ENCODE peak calls at places on chromosome 10, in ten cellular contexts. Z is CD8-positive, alpha-beta T cell; X is upper lobe of right lung; G is A549; O is substantia nigra; J is fibroblast of lung; K is heart left ventricle; W is astrocyte; T is H9; B is Karpas-422. A is an unnamed sample.

GRCh38 chr10:48579251-48579960 is 25.5 kb downstream of the ARHGAP22 start:
- DNase-seq in Z (no peak), X (no peak), G (no peak), O (no peak), J (peak), K (no peak), W (peak), T (peak), B (no peak), A (peak)

GRCh38 chr10:70296406-70296899 is 12.6 kb upstream of the NPFFR1 start:
- DNase-seq in Z (no peak), X (peak), G (peak), O (no peak), J (peak), K (peak), W (peak), T (peak), B (no peak), A (peak)

GRCh38 chr10:43195557-43195956 is 57.3 kb downstream of the CSGALNACT2 start:
- DNase-seq in Z (no peak), X (no peak), G (no peak), O (no peak), J (no peak), K (no peak), W (no peak), T (no peak), B (no peak), A (no peak)

GRCh38 chr10:18906636-18907035 is 142.0 kb upstream of the MALRD1 start:
- DNase-seq in Z (no peak), X (no peak), G (no peak), O (no peak), J (peak), K (no peak), W (peak), T (no peak), B (no peak), A (no peak)

GRCh38 chr10:94402204-94403033 is at the start of gene TBC1D12:
- DNase-seq in Z (no peak), X (peak), G (peak), O (peak), J (peak), K (peak), W (peak), T (peak), B (no peak), A (peak)

GRCh38 chr10:21498977-21499376 is 26.5 kb downstream of the SKIDA1 start:
- DNase-seq in Z (no peak), X (no peak), G (no peak), O (no peak), J (no peak), K (no peak), W (no peak), T (no peak), B (no peak), A (no peak)

GRCh38 chr10:128125416-128125943 is 743 bp downstream of the MKI67 start:
- DNase-seq in Z (no peak), X (no peak), G (no peak), O (no peak), J (peak), K (no peak), W (no peak), T (no peak), B (peak), A (no peak)

GRCh38 chr10:102266670-102267069 is 21.3 kb downstream of the GBF1 start:
- DNase-seq in Z (no peak), X (no peak), G (no peak), O (no peak), J (no peak), K (no peak), W (no peak), T (no peak), B (no peak), A (no peak)

GRCh38 chr10:93746844-93747284 is 10.9 kb upstream of the LGI1 start:
- DNase-seq in Z (no peak), X (no peak), G (peak), O (no peak), J (peak), K (no peak), W (peak), T (peak), B (peak), A (peak)

GRCh38 chr10:63547628-63548356 is 26.6 kb downstream of the REEP3 start:
- DNase-seq in Z (no peak), X (no peak), G (no peak), O (no peak), J (peak), K (no peak), W (peak), T (no peak), B (no peak), A (no peak)

GRCh38 chr10:86967481-86967941 is 771 bp upstream of the ADIRF start:
- DNase-seq in Z (no peak), X (no peak), G (no peak), O (no peak), J (no peak), K (no peak), W (no peak), T (no peak), B (no peak), A (no peak)

GRCh38 chr10:86970152-86970886 is 2.0 kb downstream of the ADIRF start:
- DNase-seq in Z (no peak), X (peak), G (no peak), O (no peak), J (peak), K (peak), W (no peak), T (peak), B (no peak), A (no peak)

GRCh38 chr10:86969421-86970041 is 1.2 kb downstream of the ADIRF start:
- DNase-seq in Z (no peak), X (no peak), G (no peak), O (no peak), J (no peak), K (peak), W (no peak), T (no peak), B (no peak), A (peak)

GRCh38 chr10:86968271-86968993 is at the start of gene ADIRF:
- DNase-seq in Z (no peak), X (peak), G (no peak), O (no peak), J (no peak), K (peak), W (no peak), T (peak), B (no peak), A (no peak)

DNA sequence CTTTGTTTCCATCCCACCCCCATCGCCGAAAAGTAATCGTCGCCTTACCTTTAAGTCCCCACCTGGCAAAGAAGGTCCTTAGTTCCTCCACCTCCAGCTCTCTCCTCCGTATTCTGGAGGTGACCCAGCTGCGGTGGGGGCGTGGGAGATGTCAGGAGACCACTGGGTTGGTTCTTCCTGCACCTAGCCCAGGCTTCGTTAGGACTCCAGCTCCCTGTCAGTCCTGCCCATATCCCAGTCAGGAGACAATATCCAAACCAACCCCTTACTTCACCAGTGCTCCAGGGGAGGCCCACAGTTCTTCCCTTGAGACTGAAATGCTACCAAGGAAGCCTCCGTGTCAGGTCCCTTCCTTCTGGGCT is 693 bp downstream of the ADIRF start:
- DNase-seq in Z (no peak), X (no peak), G (no peak), O (no peak), J (no peak), K (no peak), W (no peak), T (no peak), B (no peak), A (no peak)
- H3K27ac ChIP-seq in Z (no peak), X (peak), G (no peak), O (peak), J (peak), K (peak), W (no peak), T (no peak), B (no peak), A (peak)

GRCh38 chr10:4807803-4808507 is 18.1 kb upstream of the AKR1E2 start:
- DNase-seq in Z (no peak), X (no peak), G (peak), O (no peak), J (peak), K (no peak), W (peak), T (no peak), B (no peak), A (peak)

GRCh38 chr10:4812041-4812440 is 14.0 kb upstream of the AKR1E2 start:
- DNase-seq in Z (no peak), X (no peak), G (no peak), O (no peak), J (no peak), K (no peak), W (no peak), T (no peak), B (no peak), A (no peak)

GRCh38 chr10:4809156-4809555 is 16.9 kb upstream of the AKR1E2 start:
- DNase-seq in Z (no peak), X (no peak), G (no peak), O (no peak), J (no peak), K (no peak), W (no peak), T (no peak), B (no peak), A (no peak)

GRCh38 chr10:4812952-4813351 is 13.1 kb upstream of the AKR1E2 start:
- DNase-seq in Z (no peak), X (no peak), G (peak), O (no peak), J (peak), K (no peak), W (peak), T (no peak), B (no peak), A (peak)

DNA sequence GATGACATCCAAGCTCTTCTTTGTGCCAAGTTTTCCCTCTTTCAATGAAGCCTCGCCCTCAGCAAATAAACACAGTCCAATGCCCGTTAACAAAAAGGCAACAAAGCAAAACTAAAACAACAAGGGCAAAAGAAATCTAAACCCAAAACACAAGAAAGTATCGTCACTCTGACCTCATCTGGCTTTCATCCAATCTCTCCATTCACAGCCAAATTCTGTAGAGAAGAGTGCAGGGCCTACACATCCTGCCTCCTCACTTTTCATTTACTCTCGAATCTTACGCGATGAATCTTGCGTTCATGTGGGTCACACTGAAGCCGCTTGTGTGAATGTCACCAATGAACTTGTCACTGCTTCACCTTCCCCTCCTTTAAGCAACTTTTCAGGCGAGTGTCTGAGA is 15.9 kb upstream of the AKR1E2 start:
- DNase-seq in Z (no peak), X (no peak), G (no peak), O (no peak), J (peak), K (no peak), W (peak), T (no peak), B (no peak), A (no peak)
- H3K27ac ChIP-seq in Z (no peak), X (no peak), G (peak), O (no peak), J (peak), K (no peak), W (peak), T (no peak), B (no peak), A (no peak)

GRCh38 chr10:4199196-4199595 is 414.2 kb upstream of the KLF6 start:
- DNase-seq in Z (no peak), X (no peak), G (no peak), O (no peak), J (no peak), K (no peak), W (no peak), T (no peak), B (no peak), A (peak)

GRCh38 chr10:4198216-4198615 is 413.2 kb upstream of the KLF6 start:
- DNase-seq in Z (no peak), X (no peak), G (no peak), O (no peak), J (peak), K (no peak), W (no peak), T (no peak), B (no peak), A (no peak)

GRCh38 chr10:4196948-4197390 is 412.0 kb upstream of the KLF6 start:
- DNase-seq in Z (no peak), X (no peak), G (no peak), O (no peak), J (peak), K (no peak), W (peak), T (no peak), B (no peak), A (no peak)

GRCh38 chr10:4195214-4195613 is 410.2 kb upstream of the KLF6 start:
- DNase-seq in Z (no peak), X (no peak), G (peak), O (no peak), J (peak), K (no peak), W (peak), T (no peak), B (no peak), A (peak)

GRCh38 chr10:4197676-4198075 is 412.7 kb upstream of the KLF6 start:
- DNase-seq in Z (no peak), X (no peak), G (no peak), O (no peak), J (no peak), K (no peak), W (no peak), T (no peak), B (no peak), A (no peak)
- H3K27ac ChIP-seq in Z (no peak), X (no peak), G (no peak), O (no peak), J (no peak), K (peak), W (no peak), T (no peak), B (no peak), A (no peak)

DNA sequence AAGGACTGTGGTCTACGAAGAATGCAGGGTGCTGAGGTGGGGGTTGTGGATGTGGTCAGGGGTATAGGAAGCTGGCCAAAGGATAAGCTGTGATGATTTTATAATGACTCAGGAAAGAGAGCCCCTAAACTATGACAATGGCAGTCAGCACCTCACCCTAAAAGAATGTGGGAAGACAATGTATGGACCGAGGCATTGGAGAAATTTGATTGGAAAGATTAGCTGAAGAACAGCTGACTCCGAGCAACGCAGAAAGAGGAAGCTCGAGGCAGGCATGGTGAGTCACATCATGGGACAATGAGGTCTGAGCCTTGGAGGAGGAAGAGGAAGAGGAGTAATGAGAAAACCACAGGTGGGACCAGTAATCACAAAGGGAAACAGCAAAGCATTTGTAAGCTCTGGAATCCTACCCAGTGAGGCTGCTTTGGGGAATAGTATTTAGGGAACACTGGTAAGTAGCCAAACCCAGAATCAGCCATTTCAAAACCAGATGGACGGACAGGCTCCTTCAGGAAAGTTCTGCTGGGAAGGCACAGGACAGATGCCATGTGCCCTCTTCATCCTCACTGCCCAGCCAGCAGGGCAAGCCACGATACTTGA is 295.4 kb downstream of the PRPF18 start:
- DNase-seq in Z (no peak), X (no peak), G (no peak), O (no peak), J (peak), K (peak), W (peak), T (peak), B (no peak), A (peak)
- H3K27ac ChIP-seq in Z (no peak), X (peak), G (no peak), O (no peak), J (peak), K (peak), W (peak), T (peak), B (no peak), A (no peak)

GRCh38 chr10:112738586-112739218 is 211.3 kb upstream of the TCF7L2 start:
- DNase-seq in Z (no peak), X (no peak), G (no peak), O (no peak), J (peak), K (no peak), W (no peak), T (no peak), B (no peak), A (no peak)
- H3K27ac ChIP-seq in Z (no peak), X (no peak), G (no peak), O (no peak), J (no peak), K (no peak), W (no peak), T (no peak), B (no peak), A (no peak)

GRCh38 chr10:114685456-114685855 is 27.4 kb upstream of the ABLIM1 start:
- DNase-seq in Z (no peak), X (no peak), G (no peak), O (no peak), J (no peak), K (peak), W (no peak), T (no peak), B (no peak), A (no peak)
- H3K27ac ChIP-seq in Z (no peak), X (peak), G (peak), O (no peak), J (peak), K (peak), W (peak), T (no peak), B (no peak), A (no peak)

DNA sequence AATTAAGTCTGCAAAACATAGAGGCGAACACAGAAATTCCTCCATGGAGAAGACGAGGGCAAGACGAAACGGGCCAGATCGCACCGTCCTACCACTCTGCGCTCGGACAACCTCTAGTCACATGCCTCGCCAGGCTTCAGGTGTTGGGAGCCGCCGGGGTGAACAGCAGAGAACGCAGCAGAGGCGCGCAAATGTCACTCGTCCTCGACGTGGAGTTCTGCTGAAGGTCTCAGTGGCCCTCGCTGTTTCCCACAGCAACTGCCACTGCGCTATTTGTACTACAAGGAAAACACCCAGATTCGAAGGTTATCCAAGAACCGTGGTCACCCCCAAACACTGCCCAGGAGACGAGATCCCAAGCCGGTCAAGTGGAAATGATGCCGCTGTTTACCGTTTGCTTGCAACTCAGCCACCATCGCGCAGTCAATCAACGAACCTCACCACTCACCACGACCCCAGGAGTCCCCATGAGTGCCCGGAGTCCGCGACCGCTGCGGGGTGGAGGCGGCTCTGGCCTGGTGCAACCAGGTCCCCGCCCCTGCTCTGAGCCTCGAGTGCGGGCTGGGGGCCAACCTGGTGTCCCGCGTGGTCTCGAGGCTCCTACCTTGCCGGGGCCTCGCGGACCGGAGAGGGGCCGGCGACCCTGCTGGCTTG is 9.1 kb downstream of the CTBP2 start:
- DNase-seq in Z (no peak), X (no peak), G (no peak), O (no peak), J (no peak), K (no peak), W (no peak), T (peak), B (no peak), A (no peak)
- H3K27ac ChIP-seq in Z (no peak), X (peak), G (no peak), O (peak), J (no peak), K (no peak), W (no peak), T (no peak), B (no peak), A (no peak)

GRCh38 chr10:99449023-99449422 is 18.6 kb upstream of the GOT1 start:
- DNase-seq in Z (no peak), X (no peak), G (no peak), O (no peak), J (no peak), K (no peak), W (no peak), T (no peak), B (no peak), A (no peak)

GRCh38 chr10:99450156-99450555 is 19.7 kb upstream of the GOT1 start:
- DNase-seq in Z (no peak), X (no peak), G (no peak), O (no peak), J (no peak), K (no peak), W (no peak), T (no peak), B (no peak), A (no peak)

GRCh38 chr10:99450624-99451498 is 20.4 kb upstream of the GOT1 start:
- DNase-seq in Z (no peak), X (no peak), G (no peak), O (no peak), J (no peak), K (no peak), W (no peak), T (no peak), B (no peak), A (no peak)

GRCh38 chr10:99451981-99452380 is 21.6 kb upstream of the GOT1 start:
- DNase-seq in Z (no peak), X (no peak), G (no peak), O (no peak), J (no peak), K (no peak), W (no peak), T (no peak), B (no peak), A (no peak)

DNA sequence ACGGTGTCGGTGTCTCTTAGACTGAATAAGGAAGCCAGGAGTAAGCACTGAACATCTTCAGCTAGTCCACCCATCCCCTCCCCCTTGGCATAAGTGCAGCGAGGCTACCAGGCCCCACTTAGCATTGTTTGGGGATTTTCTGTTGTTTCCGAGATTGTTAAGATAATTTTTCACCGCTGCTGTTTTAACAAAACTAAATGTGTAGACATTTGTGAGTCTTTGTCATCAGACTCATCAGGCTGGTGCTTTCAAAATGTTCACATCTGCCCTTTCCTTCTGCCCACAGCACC is 21.0 kb upstream of the GOT1 start:
- DNase-seq in Z (no peak), X (no peak), G (no peak), O (no peak), J (no peak), K (no peak), W (no peak), T (no peak), B (no peak), A (no peak)
- H3K27ac ChIP-seq in Z (no peak), X (no peak), G (no peak), O (no peak), J (no peak), K (no peak), W (no peak), T (no peak), B (no peak), A (no peak)

GRCh38 chr10:113001599-113002448 is 51.8 kb downstream of the TCF7L2 start:
- DNase-seq in Z (no peak), X (no peak), G (no peak), O (no peak), J (no peak), K (no peak), W (no peak), T (no peak), B (no peak), A (no peak)
- H3K27ac ChIP-seq in Z (no peak), X (no peak), G (no peak), O (peak), J (no peak), K (no peak), W (no peak), T (no peak), B (no peak), A (no peak)

DNA sequence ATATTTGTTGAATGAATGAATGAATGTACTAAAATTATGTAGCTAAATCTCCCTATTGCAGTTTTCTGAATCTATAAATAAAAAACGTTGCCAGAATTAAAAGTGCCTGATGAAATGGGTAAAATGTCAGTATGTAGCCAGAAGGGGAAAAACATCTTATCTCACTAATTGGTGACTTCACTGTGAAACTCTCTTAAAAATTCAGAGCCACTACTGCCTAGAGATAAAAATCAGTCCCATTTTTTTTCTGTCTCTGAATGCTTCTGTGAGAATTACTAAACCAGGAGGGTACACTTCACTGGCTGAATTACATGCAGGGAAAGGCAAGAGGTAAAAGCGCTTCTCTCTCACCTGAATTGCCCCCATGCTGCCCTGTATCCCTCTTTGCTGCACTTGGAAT is 69.6 kb upstream of the HPS1 start:
- DNase-seq in Z (no peak), X (no peak), G (no peak), O (no peak), J (no peak), K (no peak), W (no peak), T (no peak), B (no peak), A (no peak)
- H3K27ac ChIP-seq in Z (no peak), X (no peak), G (no peak), O (no peak), J (no peak), K (no peak), W (no peak), T (no peak), B (no peak), A (no peak)